ENCODE peak calls at places on chromosomes 6 and 20, in five cellular contexts. S, L, O, C and M are unnamed samples.

GRCh38 chr20:48064929-48065328 is 279.6 kb upstream of the SULF2 start:
- DNase-seq in L (no peak), S (no peak), O (no peak), C (no peak), M (no peak)

GRCh38 chr6:52729594-52729993 is 33.7 kb downstream of the GSTA2 start:
- DNase-seq in L (no peak), C (no peak), O (no peak), S (no peak), M (no peak)

GRCh38 chr6:115071962-115072361 is 729.1 kb upstream of the HS3ST5 start:
- DNase-seq in S (no peak), O (no peak), L (no peak), C (no peak), M (no peak)

GRCh38 chr20:18981956-18982539 is 168.5 kb downstream of the SCP2D1 start:
- DNase-seq in O (no peak), L (peak), C (no peak), S (no peak), M (no peak)

GRCh38 chr20:45821942-45822341 is 5.2 kb downstream of the TNNC2 start:
- DNase-seq in L (no peak), C (no peak), O (no peak), S (no peak), M (no peak)

GRCh38 chr6:108175592-108176279 is 9.9 kb downstream of the NR2E1 start:
- DNase-seq in O (no peak), S (peak), L (peak), C (no peak), M (no peak)

GRCh38 chr6:3287308-3287707 is 28.6 kb downstream of the PSMG4 start:
- DNase-seq in C (no peak), L (no peak), O (no peak), S (no peak), M (no peak)

GRCh38 chr6:130189691-130190459 is 32.9 kb downstream of the SAMD3 start:
- DNase-seq in S (no peak), C (no peak), O (no peak), L (no peak), M (no peak)

GRCh38 chr6:13273931-13274706 is 54.2 kb downstream of the TBC1D7 start:
- DNase-seq in L (peak), C (no peak), S (peak), O (no peak), M (peak)

GRCh38 chr6:105779113-105779512 is 307.0 kb upstream of the PRDM1 start:
- DNase-seq in L (no peak), C (no peak), O (no peak), S (no peak), M (no peak)

GRCh38 chr6:33278392-33278741 is 1.4 kb downstream of the B3GALT4 start:
- DNase-seq in C (no peak), O (no peak), L (no peak), S (no peak), M (no peak)

GRCh38 chr6:29764422-29765196 is 41.4 kb downstream of the HLA-F start:
- DNase-seq in C (no peak), O (no peak), L (no peak), S (no peak), M (no peak)

GRCh38 chr6:93124226-93124625 is 295.1 kb downstream of the EPHA7 start:
- DNase-seq in S (no peak), O (no peak), C (no peak), L (no peak), M (no peak)

GRCh38 chr6:110799181-110799580 is 16.1 kb downstream of the CDK19 start:
- DNase-seq in O (no peak), S (no peak), C (no peak), L (no peak), M (no peak)

GRCh38 chr6:54690596-54690995 is 156.0 kb upstream of the FAM83B start:
- DNase-seq in C (no peak), O (no peak), S (no peak), L (no peak), M (no peak)

GRCh38 chr6:36685926-36686667 is 7.6 kb downstream of the CDKN1A start:
- DNase-seq in C (no peak), O (peak), S (no peak), L (no peak), M (no peak)

GRCh38 chr6:156833755-156834154 is 56.6 kb downstream of the ARID1B start:
- DNase-seq in S (no peak), O (no peak), C (no peak), L (no peak), M (no peak)

GRCh38 chr6:10522929-10523573 is 1.9 kb downstream of the GCNT2 start:
- DNase-seq in S (no peak), O (no peak), C (no peak), L (no peak), M (no peak)

GRCh38 chr6:48606618-48607017 is 495.6 kb upstream of the PTCHD4 start:
- DNase-seq in S (no peak), C (no peak), L (no peak), O (no peak), M (no peak)

GRCh38 chr6:32854376-32855178 is 585 bp downstream of the PSMB9 start:
- DNase-seq in O (peak), S (peak), C (no peak), L (no peak), M (peak)

GRCh38 chr20:43533060-43533459 is 25.6 kb downstream of the L3MBTL1 start:
- DNase-seq in S (no peak), O (no peak), L (no peak), C (no peak), M (no peak)

GRCh38 chr20:20255104-20255503 is 112.8 kb upstream of the INSM1 start:
- DNase-seq in O (no peak), C (no peak), L (no peak), S (no peak), M (no peak)

GRCh38 chr6:32129297-32130088 is 595 bp downstream of the FKBPL start:
- DNase-seq in O (no peak), C (no peak), L (no peak), S (no peak), M (no peak)

GRCh38 chr6:126176266-126176665 is 163.6 kb upstream of the CENPW start:
- DNase-seq in C (no peak), L (no peak), O (no peak), S (no peak), M (no peak)

GRCh38 chr6:3277251-3277650 is 18.5 kb downstream of the PSMG4 start:
- DNase-seq in L (no peak), C (no peak), S (no peak), O (no peak), M (no peak)

GRCh38 chr20:2942439-2942838 is 69.2 kb downstream of the PTPRA start:
- DNase-seq in O (no peak), S (no peak), C (no peak), L (no peak), M (no peak)

GRCh38 chr6:159761873-159762680 is at the start of gene ACAT2:
- DNase-seq in L (peak), O (peak), C (peak), S (peak), M (peak)

GRCh38 chr6:41527721-41528408 is 18.3 kb upstream of the FOXP4 start:
- DNase-seq in L (no peak), S (no peak), C (no peak), O (no peak), M (no peak)

DNA sequence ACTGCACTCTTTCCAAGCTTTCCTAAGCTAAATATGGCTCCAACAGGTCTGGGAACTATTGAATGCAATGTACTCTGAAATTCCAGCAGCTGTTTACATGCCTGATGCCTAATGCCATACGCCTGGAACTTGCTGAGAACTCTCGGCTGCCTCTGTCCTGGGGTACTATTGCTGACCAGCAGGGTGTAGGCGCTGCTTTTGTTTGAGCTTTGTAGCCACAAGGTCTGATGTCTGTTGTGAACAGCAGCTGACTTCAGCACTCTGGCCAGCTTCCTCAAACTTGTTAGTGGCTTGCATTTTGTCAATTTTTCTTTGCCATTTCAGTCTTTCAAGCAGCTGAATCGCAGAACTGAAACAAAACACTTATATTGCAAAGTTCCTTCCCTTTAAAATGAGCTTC is 26.7 kb downstream of the SAYSD1 start:
- DNase-seq in O (peak), S (peak), L (no peak), C (peak), M (peak)
- TF ChIP-seq CTCF in O (peak), S (no peak), L (peak), C (peak), M (no peak)

DNA sequence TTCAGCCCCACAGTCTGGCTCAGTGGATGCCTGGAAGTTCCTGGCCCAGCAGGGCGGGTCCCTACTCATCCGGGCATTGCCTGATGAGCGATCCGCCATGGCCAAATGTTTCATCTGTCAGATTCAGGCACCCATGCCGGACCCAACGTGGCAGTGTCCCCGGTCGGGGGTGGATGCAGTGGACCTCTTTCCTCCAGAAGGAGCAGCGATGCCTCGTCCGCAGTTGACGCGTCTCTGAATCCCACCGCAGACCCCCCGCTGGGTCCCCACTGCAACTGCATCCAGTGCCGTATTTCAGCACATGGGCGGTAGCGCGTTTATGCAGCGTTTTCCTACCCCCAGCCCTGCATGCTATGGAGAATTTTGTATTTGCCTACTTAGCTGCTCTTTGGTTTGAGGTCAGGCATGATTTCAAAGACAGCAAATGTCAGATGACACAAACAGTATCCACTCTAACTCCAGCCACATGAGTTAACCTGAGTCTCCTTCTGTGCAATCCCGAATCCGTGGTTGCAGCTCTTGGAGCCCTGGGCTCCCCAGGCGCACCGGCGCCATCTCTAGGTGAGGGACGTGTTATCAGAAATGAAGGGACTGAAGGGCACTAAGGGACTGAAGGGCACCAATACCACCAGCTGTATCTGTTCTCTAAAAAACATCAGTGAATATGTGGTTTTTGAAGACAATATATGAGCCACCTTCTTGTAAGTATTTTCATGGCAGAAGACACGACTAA is 72.6 kb upstream of the THBS2 start:
- DNase-seq in C (no peak), O (no peak), S (peak), L (peak), M (no peak)
- TF ChIP-seq CTCF in C (peak), O (peak), S (no peak), L (no peak), M (no peak)

DNA sequence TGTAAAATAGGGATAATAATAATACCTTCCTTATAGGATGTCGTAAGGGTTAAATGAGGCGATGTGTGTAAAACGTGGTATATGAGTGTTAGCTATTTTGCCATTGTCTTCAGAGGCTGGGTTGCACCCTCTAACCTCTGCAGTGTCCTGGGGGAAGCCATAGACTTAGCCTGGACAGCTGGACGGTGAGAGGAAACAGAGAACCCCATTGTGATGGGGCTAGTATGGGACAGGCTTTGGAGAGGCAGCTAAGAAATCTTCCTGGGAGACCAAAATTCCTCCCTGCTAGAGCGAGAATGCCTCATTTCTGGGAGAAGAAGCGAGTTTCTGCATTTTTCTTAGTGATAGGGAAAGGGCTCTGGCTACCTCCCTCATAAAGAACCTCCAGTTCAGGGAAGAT is 22.8 kb downstream of the KCNB1 start:
- DNase-seq in S (no peak), L (no peak), C (no peak), O (no peak), M (no peak)
- TF ChIP-seq CTCF in S (no peak), L (no peak), C (no peak), O (no peak), M (no peak)

GRCh38 chr6:141593311-141593710 is 539.4 kb upstream of the GJE1 start:
- DNase-seq in C (no peak), O (no peak), L (no peak), S (no peak), M (no peak)

GRCh38 chr6:141598487-141598886 is 534.2 kb upstream of the GJE1 start:
- DNase-seq in L (no peak), O (no peak), S (no peak), C (no peak), M (no peak)

DNA sequence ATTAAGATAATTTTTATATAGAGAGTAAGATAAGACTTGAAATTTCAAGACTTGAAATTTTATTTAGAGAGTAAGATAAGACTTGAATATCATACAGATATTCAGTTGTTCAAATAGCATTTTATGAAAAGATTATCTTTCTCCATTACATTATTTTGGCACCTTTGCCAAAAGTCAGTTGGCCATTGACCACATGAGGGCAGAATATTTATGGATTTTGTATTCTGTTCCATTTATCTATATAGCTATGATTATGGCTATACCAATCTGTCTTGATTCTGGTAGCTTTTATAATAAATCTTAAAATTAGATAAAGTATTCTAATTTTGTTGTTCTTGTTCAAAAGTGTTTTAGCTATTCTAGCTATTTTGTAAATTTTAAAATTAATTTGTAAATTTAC is 537.9 kb upstream of the GJE1 start:
- DNase-seq in S (no peak), C (no peak), O (no peak), L (no peak), M (no peak)
- TF ChIP-seq CTCF in S (no peak), C (no peak), O (no peak), L (no peak), M (no peak)

GRCh38 chr20:32623667-32624157 is 38.6 kb upstream of the NOL4L start:
- DNase-seq in C (no peak), S (no peak), O (no peak), L (no peak), M (no peak)
- TF ChIP-seq CTCF in C (no peak), S (no peak), O (no peak), L (no peak), M (no peak)

GRCh38 chr20:1326031-1326930 is 2.7 kb downstream of the SDCBP2 start:
- DNase-seq in L (no peak), C (no peak), O (peak), S (no peak), M (no peak)

GRCh38 chr20:1327827-1328679 is 886 bp downstream of the SDCBP2 start:
- DNase-seq in S (no peak), C (no peak), L (no peak), O (no peak), M (no peak)

GRCh38 chr20:1328680-1329330 is at the start of gene SDCBP2:
- DNase-seq in S (no peak), O (no peak), C (no peak), L (no peak), M (no peak)

GRCh38 chr20:1325173-1326030 is 3.5 kb downstream of the SDCBP2 start:
- DNase-seq in O (peak), L (peak), C (peak), S (peak), M (peak)

GRCh38 chr20:1327241-1327653 is 1.7 kb downstream of the SDCBP2 start:
- DNase-seq in C (no peak), S (peak), O (no peak), L (no peak), M (no peak)
- TF ChIP-seq CTCF in C (no peak), S (no peak), O (no peak), L (no peak), M (no peak)

DNA sequence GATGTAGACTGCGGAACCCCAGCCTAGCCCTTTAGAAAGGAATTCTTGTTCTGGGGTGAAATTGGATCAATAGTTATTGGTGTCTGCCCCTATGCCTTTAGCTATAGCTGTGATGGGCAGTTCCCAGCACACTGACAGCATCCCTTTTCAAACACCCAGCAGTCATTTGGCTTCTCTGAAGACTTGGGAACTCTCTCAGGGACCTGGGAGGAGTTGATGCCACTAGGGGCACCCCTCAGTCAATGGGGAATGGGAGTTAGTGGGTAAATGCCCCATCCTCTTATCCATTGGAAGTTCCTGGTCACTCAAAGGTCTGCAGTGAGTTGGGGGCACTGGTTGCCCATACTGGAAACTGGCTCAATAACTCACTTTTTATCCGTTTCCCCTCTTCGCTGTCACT is 31.6 kb upstream of the CSNK2A1 start:
- DNase-seq in S (no peak), O (no peak), C (no peak), L (no peak), M (no peak)
- TF ChIP-seq CTCF in S (no peak), O (no peak), C (no peak), L (no peak), M (no peak)

GRCh38 chr20:63230800-63231268 is 4.9 kb upstream of the BIRC7 start:
- DNase-seq in O (peak), L (peak), C (no peak), S (no peak), M (no peak)
- TF ChIP-seq CTCF in O (peak), L (peak), C (peak), S (peak), M (peak)

GRCh38 chr6:119720160-119720559 is 370.6 kb upstream of the MAN1A1 start:
- DNase-seq in O (no peak), S (no peak), L (no peak), C (no peak), M (no peak)
- TF ChIP-seq CTCF in O (no peak), S (no peak), L (no peak), C (peak), M (no peak)

GRCh38 chr20:37389844-37390275 is 43.9 kb downstream of the SRC start:
- DNase-seq in O (no peak), C (no peak), L (no peak), S (no peak), M (no peak)
- TF ChIP-seq CTCF in O (no peak), C (no peak), L (no peak), S (no peak), M (no peak)